ENCODE peak calls at places on chromosomes 4 and X, in eight cellular contexts. One of them, this sample, is unnamed.

GRCh38 chr4:19944251-19944650 is 307.5 kb upstream of the SLIT2 start:
- DNase-seq in activated T-helper 1 cell treated with Interleukin-2 at 50 U/mL for 16 hours: no peak
- DNase-seq in amniotic epithelial cell: peak
- DNase-seq in activated CD4-positive, alpha-beta T cell treated with anti-CD3 and anti-CD28 coated beads for 4 hours: no peak
- DNase-seq in NCI-H1105 treated with DMSO at 0.1 percent for 48 hours: no peak
- DNase-seq in tibial artery: no peak
- DNase-seq in AG04450: no peak
- DNase-seq in EL: no peak
- DNase-seq in this sample: no peak

GRCh38 chrX:76148753-76149152 is 24.1 kb upstream of the PBDC1 start:
- DNase-seq in NCI-H1105 treated with DMSO at 0.1 percent for 48 hours: peak
- DNase-seq in activated T-helper 1 cell treated with Interleukin-2 at 50 U/mL for 16 hours: peak
- DNase-seq in amniotic epithelial cell: peak
- DNase-seq in AG04450: no peak
- DNase-seq in EL: peak
- DNase-seq in tibial artery: no peak
- DNase-seq in activated CD4-positive, alpha-beta T cell treated with anti-CD3 and anti-CD28 coated beads for 4 hours: peak
- DNase-seq in this sample: peak

GRCh38 chr4:5798447-5798846 is 87.4 kb downstream of the EVC start:
- DNase-seq in tibial artery: no peak
- DNase-seq in AG04450: no peak
- DNase-seq in amniotic epithelial cell: no peak
- DNase-seq in activated CD4-positive, alpha-beta T cell treated with anti-CD3 and anti-CD28 coated beads for 4 hours: no peak
- DNase-seq in EL: no peak
- DNase-seq in activated T-helper 1 cell treated with Interleukin-2 at 50 U/mL for 16 hours: no peak
- DNase-seq in NCI-H1105 treated with DMSO at 0.1 percent for 48 hours: no peak
- DNase-seq in this sample: no peak

GRCh38 chr4:10080874-10081606 is 35.6 kb downstream of the WDR1 start:
- DNase-seq in EL: no peak
- DNase-seq in NCI-H1105 treated with DMSO at 0.1 percent for 48 hours: no peak
- DNase-seq in tibial artery: peak
- DNase-seq in activated T-helper 1 cell treated with Interleukin-2 at 50 U/mL for 16 hours: no peak
- DNase-seq in activated CD4-positive, alpha-beta T cell treated with anti-CD3 and anti-CD28 coated beads for 4 hours: no peak
- DNase-seq in AG04450: no peak
- DNase-seq in amniotic epithelial cell: no peak
- DNase-seq in this sample: no peak

GRCh38 chr4:160351018-160351417 is 1248.1 kb downstream of the RAPGEF2 start:
- DNase-seq in EL: no peak
- DNase-seq in amniotic epithelial cell: no peak
- DNase-seq in activated CD4-positive, alpha-beta T cell treated with anti-CD3 and anti-CD28 coated beads for 4 hours: no peak
- DNase-seq in activated T-helper 1 cell treated with Interleukin-2 at 50 U/mL for 16 hours: no peak
- DNase-seq in tibial artery: no peak
- DNase-seq in AG04450: no peak
- DNase-seq in NCI-H1105 treated with DMSO at 0.1 percent for 48 hours: no peak
- DNase-seq in this sample: no peak

GRCh38 chr4:151810476-151810875 is 49.7 kb upstream of the GATB start:
- DNase-seq in EL: no peak
- DNase-seq in activated T-helper 1 cell treated with Interleukin-2 at 50 U/mL for 16 hours: no peak
- DNase-seq in AG04450: no peak
- DNase-seq in NCI-H1105 treated with DMSO at 0.1 percent for 48 hours: no peak
- DNase-seq in activated CD4-positive, alpha-beta T cell treated with anti-CD3 and anti-CD28 coated beads for 4 hours: no peak
- DNase-seq in tibial artery: no peak
- DNase-seq in amniotic epithelial cell: no peak
- DNase-seq in this sample: no peak

GRCh38 chr4:59553063-59553738 is 1646.9 kb upstream of the ADGRL3 start:
- DNase-seq in activated CD4-positive, alpha-beta T cell treated with anti-CD3 and anti-CD28 coated beads for 4 hours: no peak
- DNase-seq in AG04450: no peak
- DNase-seq in activated T-helper 1 cell treated with Interleukin-2 at 50 U/mL for 16 hours: no peak
- DNase-seq in tibial artery: no peak
- DNase-seq in NCI-H1105 treated with DMSO at 0.1 percent for 48 hours: no peak
- DNase-seq in amniotic epithelial cell: peak
- DNase-seq in EL: peak
- DNase-seq in this sample: peak

GRCh38 chr4:38967260-38968095 is 64.7 kb downstream of the TMEM156 start:
- DNase-seq in activated T-helper 1 cell treated with Interleukin-2 at 50 U/mL for 16 hours: no peak
- DNase-seq in tibial artery: no peak
- DNase-seq in amniotic epithelial cell: peak
- DNase-seq in AG04450: peak
- DNase-seq in EL: peak
- DNase-seq in activated CD4-positive, alpha-beta T cell treated with anti-CD3 and anti-CD28 coated beads for 4 hours: no peak
- DNase-seq in NCI-H1105 treated with DMSO at 0.1 percent for 48 hours: no peak
- DNase-seq in this sample: no peak

GRCh38 chr4:99405433-99406115 is 29.6 kb downstream of the ADH7 start:
- DNase-seq in AG04450: peak
- DNase-seq in activated CD4-positive, alpha-beta T cell treated with anti-CD3 and anti-CD28 coated beads for 4 hours: peak
- DNase-seq in tibial artery: peak
- DNase-seq in amniotic epithelial cell: peak
- DNase-seq in EL: peak
- DNase-seq in activated T-helper 1 cell treated with Interleukin-2 at 50 U/mL for 16 hours: peak
- DNase-seq in NCI-H1105 treated with DMSO at 0.1 percent for 48 hours: peak
- DNase-seq in this sample: peak

GRCh38 chrX:20547649-20548051 is 280.9 kb upstream of the RPS6KA3 start:
- DNase-seq in EL: peak
- DNase-seq in tibial artery: peak
- DNase-seq in amniotic epithelial cell: peak
- DNase-seq in NCI-H1105 treated with DMSO at 0.1 percent for 48 hours: no peak
- DNase-seq in activated T-helper 1 cell treated with Interleukin-2 at 50 U/mL for 16 hours: no peak
- DNase-seq in AG04450: no peak
- DNase-seq in activated CD4-positive, alpha-beta T cell treated with anti-CD3 and anti-CD28 coated beads for 4 hours: no peak
- DNase-seq in this sample: peak

GRCh38 chrX:67555578-67556203 is 11.9 kb downstream of the AR start:
- DNase-seq in amniotic epithelial cell: peak
- DNase-seq in EL: peak
- DNase-seq in tibial artery: no peak
- DNase-seq in NCI-H1105 treated with DMSO at 0.1 percent for 48 hours: no peak
- DNase-seq in activated CD4-positive, alpha-beta T cell treated with anti-CD3 and anti-CD28 coated beads for 4 hours: no peak
- DNase-seq in activated T-helper 1 cell treated with Interleukin-2 at 50 U/mL for 16 hours: no peak
- DNase-seq in AG04450: no peak
- DNase-seq in this sample: peak

GRCh38 chr4:181162266-181163063 is 1080.7 kb upstream of the TENM3 start:
- DNase-seq in EL: no peak
- DNase-seq in AG04450: no peak
- DNase-seq in tibial artery: no peak
- DNase-seq in activated T-helper 1 cell treated with Interleukin-2 at 50 U/mL for 16 hours: no peak
- DNase-seq in activated CD4-positive, alpha-beta T cell treated with anti-CD3 and anti-CD28 coated beads for 4 hours: no peak
- DNase-seq in amniotic epithelial cell: no peak
- DNase-seq in NCI-H1105 treated with DMSO at 0.1 percent for 48 hours: no peak
- DNase-seq in this sample: no peak

GRCh38 chr4:823761-824460 is 2.0 kb downstream of the CPLX1 start:
- DNase-seq in activated T-helper 1 cell treated with Interleukin-2 at 50 U/mL for 16 hours: no peak
- DNase-seq in AG04450: no peak
- DNase-seq in tibial artery: peak
- DNase-seq in amniotic epithelial cell: no peak
- DNase-seq in activated CD4-positive, alpha-beta T cell treated with anti-CD3 and anti-CD28 coated beads for 4 hours: no peak
- DNase-seq in EL: no peak
- DNase-seq in NCI-H1105 treated with DMSO at 0.1 percent for 48 hours: no peak
- DNase-seq in this sample: no peak

GRCh38 chr4:1746265-1746691 is 25.0 kb downstream of the TACC3 start:
- DNase-seq in amniotic epithelial cell: peak
- DNase-seq in tibial artery: no peak
- DNase-seq in EL: peak
- DNase-seq in activated CD4-positive, alpha-beta T cell treated with anti-CD3 and anti-CD28 coated beads for 4 hours: peak
- DNase-seq in activated T-helper 1 cell treated with Interleukin-2 at 50 U/mL for 16 hours: peak
- DNase-seq in NCI-H1105 treated with DMSO at 0.1 percent for 48 hours: peak
- DNase-seq in AG04450: no peak
- DNase-seq in this sample: peak

This sample was measured in A549.